ENCODE peak calls at places on chromosomes 1 and 21, in six cellular contexts. M is omental fat pad, L is AG04449, J is esophagus squamous epithelium, C is endothelial cell, H is fibroblast of lung. A is an unnamed sample.

GRCh38 chr21:27036736-27037301 is 69.9 kb upstream of the ADAMTS5 start:
- DNase-seq in M (no peak), H (no peak), J (no peak), C (no peak), L (no peak), A (no peak)

GRCh38 chr1:2921970-2922686 is 99.1 kb upstream of the ACTRT2 start:
- DNase-seq in H (no peak), M (no peak), J (no peak), C (no peak), L (no peak), A (no peak)

GRCh38 chr1:215140135-215140534 is 57.6 kb downstream of the KCNK2 start:
- DNase-seq in H (no peak), J (no peak), C (no peak), M (no peak), L (no peak), A (no peak)

GRCh38 chr1:171911506-171911905 is 70.2 kb downstream of the DNM3 start:
- DNase-seq in L (no peak), C (no peak), H (peak), M (no peak), J (no peak), A (peak)

GRCh38 chr1:84386716-84387479 is 11.4 kb upstream of the DNASE2B start:
- DNase-seq in C (no peak), M (no peak), L (no peak), J (no peak), H (peak), A (no peak)

GRCh38 chr1:11529330-11529729 is 50.4 kb downstream of the DISP3 start:
- DNase-seq in H (no peak), L (no peak), M (no peak), C (no peak), J (no peak), A (no peak)

GRCh38 chr1:93446837-93447451 is 974 bp upstream of the FNBP1L start:
- DNase-seq in L (no peak), M (peak), H (no peak), C (no peak), J (no peak), A (peak)

GRCh38 chr1:15207031-15207828 is 39.8 kb upstream of the FHAD1 start:
- DNase-seq in M (no peak), J (no peak), H (no peak), L (no peak), C (no peak), A (no peak)

GRCh38 chr21:39788383-39788782 is 43.4 kb downstream of the IGSF5 start:
- DNase-seq in M (peak), H (peak), C (peak), L (peak), J (no peak), A (peak)

GRCh38 chr1:3886106-3886670 is 13.9 kb downstream of the C1orf174 start:
- DNase-seq in L (no peak), C (no peak), M (no peak), H (no peak), J (no peak), A (no peak)

GRCh38 chr1:154329152-154329521 is 3.8 kb downstream of the ATP8B2 start:
- DNase-seq in J (no peak), M (no peak), L (no peak), C (peak), H (peak), A (no peak)
- TF ChIP-seq CTCF in J (no peak), M (no peak), L (peak), C (no peak), H (no peak), A (no peak)

GRCh38 chr1:111203681-111204210 is 3.3 kb upstream of the DENND2D start:
- DNase-seq in M (no peak), J (peak), H (peak), C (no peak), L (no peak), A (peak)

GRCh38 chr1:111201275-111202090 is 1.0 kb upstream of the DENND2D start:
- DNase-seq in L (no peak), C (no peak), M (no peak), H (no peak), J (no peak), A (no peak)

GRCh38 chr1:111202366-111202706 is 1.9 kb upstream of the DENND2D start:
- DNase-seq in C (no peak), L (no peak), H (no peak), J (no peak), M (no peak), A (no peak)

GRCh38 chr1:111204211-111204883 is 3.9 kb upstream of the DENND2D start:
- DNase-seq in L (no peak), J (peak), C (no peak), M (no peak), H (no peak), A (no peak)

DNA sequence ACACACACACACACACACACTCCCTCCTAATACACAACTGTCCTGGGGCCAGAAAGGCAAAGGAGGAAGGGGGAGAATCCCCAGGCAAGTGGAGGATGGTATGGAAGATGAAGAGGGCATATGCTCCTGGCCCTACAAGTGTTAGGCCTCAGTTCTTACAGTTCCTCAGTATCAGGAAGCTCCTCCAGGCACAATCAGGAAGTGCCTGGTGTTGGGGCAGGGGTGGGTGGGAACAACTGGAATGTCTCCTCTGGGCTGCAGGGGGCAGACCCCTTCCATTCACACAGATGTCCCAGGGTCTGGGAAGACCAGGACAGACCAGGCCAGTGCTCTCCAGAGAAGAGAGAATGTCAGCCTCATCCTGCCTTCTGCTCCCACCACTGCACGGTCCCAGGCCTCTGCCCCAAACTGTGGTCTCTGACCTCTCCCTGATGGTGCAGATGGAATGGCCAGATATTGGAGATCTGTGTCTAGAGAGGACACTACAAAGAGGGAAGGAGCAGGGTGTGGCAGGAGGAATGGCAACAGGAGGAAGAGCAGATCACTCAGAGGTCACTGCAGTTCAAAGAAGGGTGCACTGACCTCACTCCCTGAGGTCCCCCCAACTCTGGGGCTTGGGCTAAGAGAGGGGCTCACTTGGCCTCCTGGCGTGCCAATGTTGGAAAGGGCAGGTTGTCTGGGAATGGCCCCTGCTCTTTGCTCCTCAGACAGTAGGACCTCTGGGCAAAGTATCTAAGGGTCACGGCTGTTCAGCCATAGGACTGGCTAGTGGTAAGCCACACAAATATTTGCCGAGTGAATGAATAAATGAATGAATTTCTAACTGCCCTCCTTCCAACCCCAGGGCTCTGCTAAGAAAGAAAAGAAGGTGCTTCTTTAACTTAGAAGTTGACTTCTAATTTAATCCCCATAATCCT is 2.5 kb upstream of the DENND2D start:
- DNase-seq in L (no peak), J (no peak), M (no peak), H (no peak), C (no peak), A (no peak)
- TF ChIP-seq CTCF in L (no peak), J (no peak), M (no peak), H (no peak), C (no peak), A (no peak)

DNA sequence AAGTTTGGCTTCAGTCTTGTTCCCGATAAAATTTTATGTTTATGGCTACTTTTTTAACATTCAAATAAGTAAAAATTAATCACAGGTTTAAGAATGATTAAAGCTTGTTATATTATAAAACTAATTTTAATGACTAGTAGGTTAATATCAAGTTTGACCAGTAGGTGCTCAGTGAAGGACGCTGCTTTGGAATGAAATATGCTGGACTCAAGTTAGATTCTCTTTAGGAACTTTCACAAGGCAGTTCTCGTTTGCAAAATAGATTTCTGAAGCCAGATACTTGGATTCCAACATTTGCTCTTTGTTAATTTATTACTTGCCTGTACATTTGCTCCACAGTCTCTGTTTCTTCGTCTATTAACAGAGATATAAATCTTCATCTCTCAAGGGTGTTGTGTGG is 432.9 kb upstream of the CHRM3 start:
- DNase-seq in L (no peak), J (no peak), M (no peak), H (no peak), C (no peak), A (no peak)
- TF ChIP-seq CTCF in L (no peak), J (no peak), M (no peak), H (no peak), C (peak), A (peak)

GRCh38 chr21:41769933-41770332 is 3.1 kb upstream of the RIPK4 start:
- DNase-seq in L (no peak), H (no peak), M (no peak), J (no peak), C (no peak), A (no peak)

GRCh38 chr21:41771625-41771945 is 4.7 kb upstream of the RIPK4 start:
- DNase-seq in J (no peak), H (no peak), M (no peak), L (no peak), C (no peak), A (no peak)

GRCh38 chr21:41770901-41771624 is 4.2 kb upstream of the RIPK4 start:
- DNase-seq in C (no peak), J (no peak), H (no peak), L (no peak), M (no peak), A (no peak)

GRCh38 chr21:41774467-41775151 is 7.8 kb upstream of the RIPK4 start:
- DNase-seq in C (no peak), J (no peak), L (no peak), H (no peak), M (no peak), A (no peak)

GRCh38 chr21:41772351-41773080 is 5.7 kb upstream of the RIPK4 start:
- DNase-seq in C (no peak), M (no peak), J (no peak), L (no peak), H (no peak), A (no peak)
- TF ChIP-seq CTCF in C (no peak), M (no peak), J (no peak), L (no peak), H (no peak), A (no peak)

GRCh38 chr1:17001760-17002523 is 9.8 kb downstream of the ATP13A2 start:
- DNase-seq in L (no peak), H (no peak), M (no peak), J (no peak), C (no peak), A (no peak)

GRCh38 chr1:16998589-16998988 is 13.1 kb downstream of the ATP13A2 start:
- DNase-seq in H (no peak), M (no peak), L (no peak), J (no peak), C (no peak), A (no peak)

GRCh38 chr1:17002524-17002902 is 9.2 kb downstream of the ATP13A2 start:
- DNase-seq in M (no peak), H (no peak), L (no peak), J (no peak), C (no peak), A (no peak)

GRCh38 chr1:16996845-16997244 is 14.9 kb downstream of the ATP13A2 start:
- DNase-seq in H (no peak), J (no peak), M (no peak), C (no peak), L (no peak), A (no peak)

GRCh38 chr1:16999863-17000262 is 11.9 kb downstream of the ATP13A2 start:
- DNase-seq in J (no peak), H (no peak), C (no peak), M (no peak), L (no peak), A (no peak)
- TF ChIP-seq CTCF in J (no peak), H (no peak), C (no peak), M (no peak), L (no peak), A (no peak)

GRCh38 chr21:42653492-42654061 is at the start of gene PDE9A:
- DNase-seq in J (no peak), L (no peak), C (peak), H (no peak), M (no peak), A (no peak)

GRCh38 chr21:42654913-42655796 is 1.7 kb downstream of the PDE9A start:
- DNase-seq in H (no peak), L (no peak), C (no peak), J (no peak), M (no peak), A (no peak)

GRCh38 chr21:42655797-42656770 is 2.7 kb downstream of the PDE9A start:
- DNase-seq in C (no peak), M (no peak), J (no peak), L (no peak), H (no peak), A (peak)

GRCh38 chr21:42652527-42653491 is 612 bp upstream of the PDE9A start:
- DNase-seq in M (no peak), J (no peak), C (peak), L (no peak), H (peak), A (no peak)

DNA sequence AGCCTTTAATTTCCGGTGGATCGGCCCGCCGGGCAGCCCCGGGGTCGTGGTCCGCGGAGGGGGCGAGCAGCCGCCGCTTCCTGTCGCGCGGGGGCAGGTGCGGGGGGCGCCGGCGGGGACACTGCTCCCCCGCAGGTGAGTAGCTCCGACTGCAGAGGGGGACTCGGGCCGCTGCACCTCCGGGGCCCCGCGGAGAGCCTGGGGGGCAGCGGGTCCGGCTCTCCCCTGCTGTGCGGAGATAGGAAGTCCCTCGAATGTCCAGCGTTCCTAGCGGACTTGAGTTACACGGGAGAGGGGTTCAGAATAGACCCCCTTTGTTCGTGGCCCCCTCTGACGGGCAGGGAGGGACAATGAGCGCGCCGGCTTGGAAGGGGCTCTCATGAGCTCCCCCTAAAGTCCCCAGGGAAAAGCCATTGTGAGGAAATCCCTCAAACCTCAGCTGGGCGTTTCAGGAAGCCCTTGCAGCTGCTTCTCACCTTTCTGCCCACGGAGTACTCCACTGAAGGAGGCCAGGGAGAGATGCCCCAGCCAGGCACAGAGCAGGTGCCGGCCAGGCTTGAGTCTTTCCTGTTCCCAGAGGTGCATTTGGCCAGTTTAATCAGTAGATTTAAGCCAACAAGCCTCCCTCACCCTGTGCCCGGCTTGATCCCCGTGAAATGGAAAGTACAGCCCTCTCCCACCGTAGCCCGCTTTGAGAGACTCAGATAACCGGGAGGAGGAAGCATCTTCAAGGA is 925 bp downstream of the PDE9A start:
- DNase-seq in C (peak), J (no peak), M (no peak), H (no peak), L (no peak), A (no peak)
- TF ChIP-seq CTCF in C (no peak), J (no peak), M (no peak), H (no peak), L (no peak), A (no peak)

GRCh38 chr21:44703731-44704635 is 7.0 kb downstream of the KRTAP10-12 start:
- DNase-seq in M (peak), J (no peak), C (no peak), H (no peak), L (no peak), A (no peak)
- TF ChIP-seq CTCF in M (no peak), J (no peak), C (no peak), H (no peak), L (no peak), A (no peak)

GRCh38 chr1:9428601-9429368 is 110.5 kb upstream of the SLC25A33 start:
- DNase-seq in M (peak), L (peak), J (peak), H (peak), C (peak), A (peak)
- TF ChIP-seq CTCF in M (no peak), L (no peak), J (peak), H (no peak), C (no peak), A (no peak)